ENCODE peak calls at places on chromosomes 3 and 15, in nine cellular contexts. J is globus pallidus; P is AG08395; K is COLO829; T is Kasumi-1; U is prostate gland; H is LoVo; N is T-helper 2 cell; D is activated T-helper 1 cell treated with anti-CD3 and anti-CD28 coated beads, Interleukin-12 subunit alpha, Interleukin-12 subunit beta, Interleukin-2, Interleukin-4 antibody, amounts not matched to agents 30 ng/mL and 10 ng/mL and 1 ng/mL, durations not matched to agents 14 hours and 24 hours and 36 hours. X is an unnamed sample.

GRCh38 chr3:56855856-56856538 is 54.2 kb upstream of the ARHGEF3 start:
- DNase-seq in J (peak), P (no peak), K (no peak), T (peak), U (no peak), H (no peak), N (no peak), D (no peak), X (peak)

GRCh38 chr15:34795267-34796081 is at the start of gene ACTC1:
- DNase-seq in J (no peak), P (peak), K (no peak), T (no peak), U (no peak), H (peak), N (no peak), D (no peak), X (no peak)

GRCh38 chr15:32030795-32031194 is 480 bp downstream of the CHRNA7 start:
- DNase-seq in J (no peak), P (no peak), K (no peak), T (no peak), U (no peak), H (peak), N (no peak), D (no peak), X (peak)

GRCh38 chr3:129310111-129310601 is 31.5 kb downstream of the HMCES start:
- DNase-seq in J (no peak), P (no peak), K (no peak), T (no peak), U (peak), H (no peak), N (no peak), D (no peak), X (no peak)

GRCh38 chr15:20341901-20342605 is 199.5 kb downstream of the GOLGA6L6 start:
- DNase-seq in J (no peak), P (no peak), K (no peak), T (no peak), U (peak), H (no peak), N (peak), D (no peak), X (no peak)

GRCh38 chr3:194514626-194515025 is 27.8 kb upstream of the ATP13A3 start:
- DNase-seq in J (no peak), P (no peak), K (no peak), T (no peak), U (no peak), H (no peak), N (no peak), D (no peak), X (no peak)

GRCh38 chr3:142958707-142959106 is 4.8 kb downstream of the PAQR9 start:
- DNase-seq in J (no peak), P (no peak), K (no peak), T (no peak), U (no peak), H (peak), N (no peak), D (no peak), X (no peak)

GRCh38 chr15:96565266-96565665 is 234.8 kb downstream of the NR2F2 start:
- DNase-seq in J (no peak), P (no peak), K (no peak), T (no peak), U (no peak), H (no peak), N (no peak), D (no peak), X (no peak)

GRCh38 chr15:92812271-92812670 is 87.9 kb upstream of the CHD2 start:
- DNase-seq in J (no peak), P (no peak), K (no peak), T (no peak), U (no peak), H (no peak), N (no peak), D (no peak), X (no peak)

GRCh38 chr3:136957751-136958288 is at the start of gene IL20RB:
- DNase-seq in J (no peak), P (peak), K (no peak), T (no peak), U (no peak), H (peak), N (no peak), D (no peak), X (no peak)

GRCh38 chr3:119681279-119681678 is 4.1 kb upstream of the COX17 start:
- DNase-seq in J (no peak), P (peak), K (peak), T (peak), U (no peak), H (peak), N (no peak), D (no peak), X (peak)

GRCh38 chr3:4862973-4863372 is 116.3 kb upstream of the BHLHE40 start:
- DNase-seq in J (no peak), P (no peak), K (no peak), T (no peak), U (no peak), H (no peak), N (no peak), D (no peak), X (no peak)

X was measured in KBM-7.